ENCODE peak calls at places on chromosomes 13 and 19, in eight cellular contexts. G, Q, L, C, X, Z, S and D are unnamed samples.

GRCh38 chr13:40453666-40454030 is 212.8 kb downstream of the FOXO1 start:
- DNase-seq in G (no peak), Q (no peak), L (no peak), C (no peak), X (no peak), Z (no peak), S (peak), D (no peak)

GRCh38 chr19:1969176-1970002 is 28.4 kb downstream of the CSNK1G2 start:
- DNase-seq in G (no peak), Q (no peak), L (peak), C (no peak), X (no peak), Z (no peak), S (no peak), D (no peak)

GRCh38 chr13:36431204-36432105 is 840 bp upstream of the CCNA1 start:
- DNase-seq in G (no peak), Q (no peak), L (peak), C (no peak), X (no peak), Z (peak), S (peak), D (peak)

GRCh38 chr19:12985049-12985776 is 10.1 kb upstream of the NFIX start:
- DNase-seq in G (peak), Q (peak), L (peak), C (no peak), X (no peak), Z (peak), S (no peak), D (no peak)

GRCh38 chr19:21751379-21751778 is 16.0 kb downstream of the ZNF100 start:
- DNase-seq in G (peak), Q (peak), L (no peak), C (no peak), X (no peak), Z (peak), S (no peak), D (peak)

GRCh38 chr13:36325912-36326311 is 20.3 kb downstream of the SPART start:
- DNase-seq in G (no peak), Q (no peak), L (no peak), C (no peak), X (no peak), Z (no peak), S (peak), D (no peak)

GRCh38 chr19:15869109-15869555 is 28.7 kb downstream of the CYP4F2 start:
- DNase-seq in G (peak), Q (no peak), L (no peak), C (no peak), X (no peak), Z (peak), S (peak), D (peak)

GRCh38 chr19:40269216-40269940 is 15.8 kb downstream of the AKT2 start:
- DNase-seq in G (no peak), Q (no peak), L (peak), C (no peak), X (no peak), Z (no peak), S (no peak), D (no peak)

GRCh38 chr19:56273563-56274117 is 1.1 kb downstream of the EDDM13 start:
- DNase-seq in G (peak), Q (peak), L (no peak), C (no peak), X (no peak), Z (peak), S (peak), D (no peak)

GRCh38 chr19:4896372-4896771 is 6.3 kb downstream of the ARRDC5 start:
- DNase-seq in G (no peak), Q (peak), L (peak), C (no peak), X (no peak), Z (peak), S (no peak), D (no peak)

DNA sequence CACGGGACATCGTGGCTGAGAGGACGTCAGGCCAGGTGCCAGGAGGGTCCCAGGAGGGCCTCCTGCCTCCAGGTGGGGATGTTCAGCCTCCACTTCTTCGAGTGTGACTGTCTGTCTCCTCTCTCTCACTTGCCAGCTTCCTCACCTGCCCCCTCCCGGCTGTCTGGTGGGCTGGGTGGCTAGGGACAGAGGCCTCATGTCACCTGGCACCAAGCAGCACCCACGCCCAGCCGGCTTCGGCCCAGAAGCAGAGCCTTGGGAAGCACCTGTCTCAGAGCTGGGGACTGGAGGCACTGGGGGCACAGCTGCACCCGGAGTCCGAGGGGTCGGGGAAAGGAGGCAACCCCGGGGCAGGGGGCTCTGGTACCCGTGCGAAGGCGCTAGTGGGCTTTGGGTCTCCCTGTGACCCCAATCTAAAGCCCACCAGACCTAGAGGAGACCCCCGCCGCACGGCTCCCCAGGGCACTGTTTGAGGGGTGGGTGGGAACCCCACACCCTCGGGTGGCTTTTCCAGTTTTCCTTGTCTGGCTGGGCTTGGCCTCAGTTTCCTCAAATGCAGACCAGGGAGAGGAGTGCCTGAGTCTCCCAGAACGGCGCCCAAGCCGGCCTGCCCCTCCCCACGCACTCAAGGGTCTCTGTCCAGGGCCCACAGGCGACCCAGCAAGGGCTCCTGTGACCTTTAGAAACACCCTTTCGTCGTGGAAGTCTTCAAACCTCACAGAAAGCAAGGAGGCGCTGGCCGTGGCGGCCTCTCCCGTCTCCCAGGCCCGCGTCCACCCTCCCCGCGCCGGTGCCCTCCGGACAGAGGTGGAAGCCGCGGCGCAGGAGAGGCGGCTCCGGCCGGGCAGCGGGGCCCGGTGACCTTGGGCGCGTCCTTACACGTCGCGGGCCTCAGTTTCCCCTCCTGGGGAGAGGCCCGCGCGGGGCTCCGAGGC is 656 bp upstream of the HCN2 start:
- DNase-seq in G (no peak), Q (no peak), L (no peak), C (no peak), X (no peak), Z (peak), S (no peak), D (peak)
- H3K4me3 ChIP-seq in G (no peak), Q (no peak), L (no peak), C (peak), X (no peak), Z (no peak), S (no peak), D (no peak)

GRCh38 chr13:114099918-114100445 is 32.4 kb downstream of the RASA3 start:
- DNase-seq in G (peak), Q (peak), L (peak), C (peak), X (no peak), Z (peak), S (peak), D (peak)
- H3K9ac ChIP-seq in G (no peak), Q (no peak), L (no peak), C (no peak), X (no peak), Z (no peak), S (no peak), D (no peak)

DNA sequence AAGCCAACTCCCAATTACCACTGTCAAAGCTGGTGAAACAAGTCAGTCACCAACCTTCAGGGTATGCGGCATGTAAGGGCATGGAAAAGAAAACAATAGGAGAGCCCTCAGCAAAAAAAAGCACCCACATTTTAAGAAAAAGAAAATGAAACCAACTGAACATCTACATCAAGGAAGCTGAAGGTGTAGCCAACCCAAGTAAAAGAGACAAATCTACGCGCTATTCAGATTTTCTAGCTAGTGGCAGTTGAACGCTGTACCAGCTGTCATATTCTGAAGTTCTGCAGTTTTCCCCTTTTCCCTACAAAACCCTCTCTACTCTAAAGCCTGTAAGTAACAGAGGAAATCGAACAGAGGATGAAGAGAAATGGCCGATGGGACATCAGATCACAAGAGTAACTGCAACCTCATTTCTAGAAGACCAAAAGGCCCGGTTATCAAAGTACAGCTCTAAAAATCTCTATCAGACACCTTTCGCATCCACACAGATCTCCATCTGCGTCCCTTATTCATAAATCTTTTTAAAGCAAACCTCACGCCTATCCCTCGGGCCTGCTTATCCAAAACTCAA is 1.4 kb downstream of the MYCBP2 start:
- DNase-seq in G (peak), Q (no peak), L (no peak), C (no peak), X (no peak), Z (peak), S (no peak), D (peak)
- H3K4me3 ChIP-seq in G (peak), Q (peak), L (peak), C (peak), X (peak), Z (peak), S (peak), D (peak)

GRCh38 chr19:11377237-11377636 is 2.8 kb downstream of the SWSAP1 start:
- DNase-seq in G (peak), Q (peak), L (no peak), C (no peak), X (no peak), Z (peak), S (no peak), D (peak)

GRCh38 chr19:11379857-11380350 is 4.2 kb downstream of the EPOR start:
- DNase-seq in G (no peak), Q (no peak), L (no peak), C (no peak), X (no peak), Z (no peak), S (no peak), D (no peak)

GRCh38 chr19:11375143-11375948 is 880 bp downstream of the SWSAP1 start:
- DNase-seq in G (no peak), Q (no peak), L (peak), C (peak), X (no peak), Z (no peak), S (peak), D (no peak)

GRCh38 chr19:11378319-11379189 is 4.1 kb downstream of the SWSAP1 start:
- DNase-seq in G (peak), Q (peak), L (peak), C (peak), X (no peak), Z (peak), S (peak), D (peak)

DNA sequence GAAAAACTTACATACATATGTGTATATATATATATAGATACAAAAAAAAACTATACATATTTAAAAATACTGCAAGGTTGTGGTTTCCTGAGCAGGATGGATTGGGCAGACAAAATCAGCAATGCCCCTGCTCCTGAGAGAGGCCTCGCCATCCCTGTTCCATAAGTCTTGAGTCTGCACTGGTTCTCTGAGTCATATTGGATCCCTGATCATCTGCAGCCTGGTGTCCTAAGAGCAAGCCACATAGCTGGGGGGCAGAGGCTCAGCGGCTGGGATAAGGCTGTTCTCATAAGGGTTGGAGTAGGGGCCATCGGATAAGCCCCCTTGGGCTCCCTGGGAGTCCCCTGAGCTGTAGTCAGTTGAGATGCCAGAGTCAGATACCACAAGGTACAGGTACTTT is 3.3 kb downstream of the SWSAP1 start:
- DNase-seq in G (peak), Q (peak), L (no peak), C (no peak), X (no peak), Z (peak), S (no peak), D (peak)
- H3K9ac ChIP-seq in G (no peak), Q (peak), L (no peak), C (no peak), X (no peak), Z (peak), S (no peak), D (peak)